ENCODE peak calls at places on chromosomes 5 and 9, in five cellular contexts. X is RWPE1, M is progenitor cell of endocrine pancreas, W is GM13977, H is ovary. N is an unnamed sample.
A peak's percentile ranks its signal among the peaks of the same experiment; 100 is the strongest.

GRCh38 chr5:158609729-158610128 is 490.0 kb downstream of the EBF1 start:
- DNase-seq in X (no peak), M (no peak), W (no peak), H (no peak), N (no peak)

GRCh38 chr9:129630967-129631672 is 5.2 kb downstream of the NTMT1 start:
- DNase-seq in X (no peak), M (no peak), W (no peak), H (no peak), N (no peak)

GRCh38 chr5:150656191-150657132 is 4.6 kb upstream of the MYOZ3 start:
- DNase-seq in X (peak; percentile 92), M (peak; percentile 84), W (peak; percentile 96), H (peak; percentile 79), N (peak; percentile 86)

GRCh38 chr5:176916337-176916736 is 17.2 kb upstream of the HK3 start:
- DNase-seq in X (no peak), M (no peak), W (no peak), H (no peak), N (no peak)

GRCh38 chr9:136014147-136014927 is 53.2 kb upstream of the UBAC1 start:
- DNase-seq in X (no peak), M (no peak), W (no peak), H (peak; percentile 13), N (no peak)

GRCh38 chr5:157665467-157666085 is 5.8 kb upstream of the C5orf52 start:
- DNase-seq in X (peak; percentile 88), M (no peak), W (no peak), H (no peak), N (no peak)

GRCh38 chr9:137764171-137764671 is 113.4 kb upstream of the CACNA1B start:
- DNase-seq in X (no peak), M (no peak), W (no peak), H (no peak), N (no peak)

GRCh38 chr5:179183481-179183880 is 123.3 kb downstream of the ZNF354C start:
- DNase-seq in X (no peak), M (no peak), W (no peak), H (no peak), N (no peak)

GRCh38 chr9:113274474-113275146 is 762 bp downstream of the CDC26 start:
- DNase-seq in X (peak; percentile 80), M (peak; percentile 22), W (peak; percentile 59), H (no peak), N (no peak)

GRCh38 chr9:134897584-134898170 is 17.1 kb downstream of the FCN2 start:
- DNase-seq in X (no peak), M (no peak), W (no peak), H (no peak), N (no peak)

GRCh38 chr5:1244976-1245375 is 19.8 kb downstream of the SLC6A18 start:
- DNase-seq in X (peak; percentile 19), M (no peak), W (no peak), H (no peak), N (no peak)

GRCh38 chr9:31089822-31090221 is 1294.6 kb upstream of the ACO1 start:
- DNase-seq in X (peak; percentile 2), M (no peak), W (no peak), H (no peak), N (no peak)

GRCh38 chr5:154858972-154859950 is 834 bp downstream of the CNOT8 start:
- DNase-seq in X (no peak), M (no peak), W (no peak), H (no peak), N (no peak)

GRCh38 chr5:171299851-171300250 is 9.2 kb upstream of the TLX3 start:
- DNase-seq in X (no peak), M (no peak), W (no peak), H (no peak), N (no peak)

GRCh38 chr5:132094393-132095076 is 20.9 kb downstream of the CSF2 start:
- DNase-seq in X (peak; percentile 93), M (no peak), W (no peak), H (no peak), N (no peak)

GRCh38 chr5:139543423-139543991 is 17.6 kb upstream of the UBE2D2 start:
- DNase-seq in X (no peak), M (peak; percentile 25), W (peak; percentile 79), H (no peak), N (peak; percentile 79)

GRCh38 chr5:81162501-81162900 is 70.6 kb upstream of the CKMT2 start:
- DNase-seq in X (peak; percentile 13), M (no peak), W (no peak), H (no peak), N (no peak)

GRCh38 chr9:121757286-121757595 is 105.8 kb downstream of the DAB2IP start:
- DNase-seq in X (no peak), M (no peak), W (no peak), H (no peak), N (no peak)
- TF ChIP-seq CTCF in X (no peak), M (no peak), W (no peak), H (no peak), N (no peak)

GRCh38 chr5:141135030-141135717 is at the start of gene PCDHB5:
- DNase-seq in X (no peak), M (no peak), W (no peak), H (peak; percentile 20), N (peak; percentile 70)
- TF ChIP-seq CTCF in X (peak; percentile 63), M (peak; percentile 62), W (peak; percentile 11), H (peak; percentile 28), N (peak; percentile 85)

GRCh38 chr9:22002038-22002437 is 7.1 kb downstream of the CDKN2B start:
- DNase-seq in X (no peak), M (no peak), W (no peak), H (no peak), N (no peak)

GRCh38 chr9:22005700-22006605 is 3.2 kb downstream of the CDKN2B start:
- DNase-seq in X (no peak), M (no peak), W (no peak), H (no peak), N (no peak)

GRCh38 chr9:22009563-22009867 is 410 bp upstream of the CDKN2B start:
- DNase-seq in X (no peak), M (no peak), W (no peak), H (no peak), N (no peak)

GRCh38 chr9:22008662-22009562 is at the start of gene CDKN2B:
- DNase-seq in X (peak; percentile 99), M (peak; percentile 93), W (peak; percentile 91), H (peak; percentile 95), N (peak; percentile 98)

GRCh38 chr9:22005083-22005699 is 3.9 kb downstream of the CDKN2B start:
- DNase-seq in X (no peak), M (no peak), W (no peak), H (no peak), N (no peak)
- TF ChIP-seq CTCF in X (no peak), M (no peak), W (no peak), H (no peak), N (peak; percentile 6)

GRCh38 chr9:19442240-19442639 is 33.4 kb downstream of the ACER2 start:
- DNase-seq in X (no peak), M (no peak), W (no peak), H (no peak), N (no peak)
- TF ChIP-seq CTCF in X (no peak), M (no peak), W (no peak), H (no peak), N (no peak)

DNA sequence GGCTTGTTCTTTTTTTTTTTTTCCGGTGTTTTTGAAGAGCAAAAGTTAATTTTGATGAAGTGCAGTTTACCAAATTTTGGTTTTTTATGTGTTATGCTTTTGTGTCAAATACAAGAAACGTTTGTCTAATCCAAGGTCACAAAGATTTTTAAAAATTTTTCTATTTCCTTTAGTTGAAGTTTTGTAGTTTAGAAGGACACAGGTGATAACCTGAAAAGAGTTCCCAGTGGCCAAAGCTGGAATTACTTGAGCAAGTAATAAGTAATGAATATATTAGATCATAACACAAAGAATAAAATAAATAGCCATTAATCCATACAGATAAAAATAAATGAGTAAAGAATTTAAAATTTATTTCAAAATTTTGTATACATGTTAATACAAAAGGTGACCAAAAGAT is 71.5 kb downstream of the FCHO2 start:
- DNase-seq in X (no peak), M (no peak), W (no peak), H (no peak), N (no peak)
- TF ChIP-seq CTCF in X (peak; percentile 44), M (peak; percentile 49), W (no peak), H (no peak), N (peak; percentile 59)

GRCh38 chr5:42426036-42426435 is 2.8 kb downstream of the GHR start:
- DNase-seq in X (no peak), M (no peak), W (no peak), H (no peak), N (no peak)

GRCh38 chr5:42419294-42419693 is 3.9 kb upstream of the GHR start:
- DNase-seq in X (no peak), M (no peak), W (no peak), H (no peak), N (no peak)

GRCh38 chr5:42423285-42424152 is at the start of gene GHR:
- DNase-seq in X (peak; percentile 75), M (peak; percentile 74), W (peak; percentile 66), H (peak; percentile 78), N (peak; percentile 85)
- TF ChIP-seq CTCF in X (peak; percentile 76), M (peak; percentile 66), W (peak; percentile 64), H (peak; percentile 75), N (peak; percentile 81)

GRCh38 chr5:78295035-78295961 is 800 bp upstream of the AP3B1 start:
- DNase-seq in X (peak; percentile 62), M (peak; percentile 34), W (peak; percentile 31), H (peak; percentile 12), N (no peak)

GRCh38 chr5:78300464-78301045 is 6.1 kb upstream of the AP3B1 start:
- DNase-seq in X (no peak), M (no peak), W (no peak), H (no peak), N (no peak)
- TF ChIP-seq CTCF in X (peak; percentile 14), M (no peak), W (peak; percentile 40), H (no peak), N (no peak)

DNA sequence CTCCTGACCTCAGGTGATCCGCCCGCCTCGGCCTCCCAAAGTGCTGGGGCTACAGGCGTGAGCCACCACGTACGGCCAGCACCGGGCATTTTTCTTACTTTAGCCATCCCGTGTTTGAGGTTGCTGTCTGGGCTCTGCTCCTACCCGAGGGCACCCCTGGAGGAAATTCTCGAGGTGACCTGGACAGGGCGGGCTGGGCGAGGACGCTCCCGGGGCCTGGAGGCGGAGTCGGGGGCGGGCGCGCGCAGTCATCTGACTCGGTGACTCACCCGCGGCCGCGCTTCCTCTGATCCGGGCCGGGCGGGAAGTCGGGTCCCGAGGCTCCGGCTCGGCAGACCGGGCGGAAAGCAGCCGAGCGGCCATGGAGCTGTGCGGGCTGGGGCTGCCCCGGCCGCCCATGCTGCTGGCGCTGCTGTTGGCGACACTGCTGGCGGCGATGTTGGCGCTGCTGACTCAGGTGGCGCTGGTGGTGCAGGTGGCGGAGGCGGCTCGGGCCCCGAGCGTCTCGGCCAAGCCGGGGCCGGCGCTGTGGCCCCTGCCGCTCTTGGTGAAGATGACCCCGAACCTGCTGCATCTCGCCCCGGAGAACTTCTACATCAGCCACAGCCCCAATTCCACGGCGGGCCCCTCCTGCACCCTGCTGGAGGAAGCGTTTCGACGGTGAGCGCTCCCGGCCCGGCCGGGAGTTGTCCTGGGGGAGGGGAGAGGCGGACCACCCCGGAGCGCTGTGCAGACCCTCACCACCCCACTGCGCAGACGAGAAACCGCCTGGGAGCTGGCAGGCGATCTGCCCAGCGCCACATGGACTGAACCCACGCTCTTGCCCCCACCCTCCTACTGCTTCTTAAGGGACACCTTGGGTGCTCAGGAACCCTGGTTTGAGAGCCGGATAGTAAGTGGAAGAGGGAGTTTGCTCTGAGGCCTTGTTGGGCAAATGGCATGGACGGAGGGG is at the start of gene HEXB:
- DNase-seq in X (peak; percentile 96), M (peak; percentile 69), W (peak; percentile 87), H (peak; percentile 88), N (peak; percentile 85)
- TF ChIP-seq CTCF in X (no peak), M (peak; percentile 24), W (peak; percentile 32), H (no peak), N (no peak)

GRCh38 chr5:168291281-168291960 is at the start of gene WWC1:
- DNase-seq in X (peak; percentile 82), M (peak; percentile 93), W (peak; percentile 88), H (no peak), N (peak; percentile 71)
- TF ChIP-seq CTCF in X (peak; percentile 46), M (peak; percentile 65), W (no peak), H (no peak), N (no peak)

N was measured in glutamatergic neuron.